ENCODE peak calls at places on chromosome 10, in six cellular contexts. D is fibroblast of the aortic adventitia; J is neural progenitor cell; V is DMS153; K is NCI-H1436; A is stimulated activated CD8-positive, alpha-beta memory T cell treated with anti-CD3 and anti-CD28 coated beads, Interleukin-2, amount 100 ng/mL, for 48 hours. G is an unnamed sample.

GRCh38 chr10:122075171-122075570 is 86.2 kb downstream of the TACC2 start:
- DNase-seq in D (no peak), J (no peak), V (no peak), K (no peak), A (no peak), G (no peak)

GRCh38 chr10:101397140-101397539 is 43.2 kb downstream of the BTRC start:
- DNase-seq in D (peak; percentile 80), J (peak; percentile 77), V (no peak), K (peak; percentile 32), A (no peak), G (no peak)

GRCh38 chr10:49803988-49804387 is 41.9 kb upstream of the OGDHL start:
- DNase-seq in D (no peak), J (no peak), V (no peak), K (no peak), A (no peak), G (no peak)

GRCh38 chr10:86685893-86686632 is 17.8 kb downstream of the LDB3 start:
- DNase-seq in D (no peak), J (no peak), V (no peak), K (no peak), A (no peak), G (no peak)

GRCh38 chr10:17181751-17182150 is 19.7 kb downstream of the TRDMT1 start:
- DNase-seq in D (no peak), J (no peak), V (peak; percentile 56), K (no peak), A (no peak), G (no peak)

GRCh38 chr10:69089638-69090599 is 2.0 kb downstream of the SRGN start:
- DNase-seq in D (peak; percentile 45), J (no peak), V (no peak), K (no peak), A (peak; percentile 53), G (no peak)

GRCh38 chr10:102781089-102781920 is 37.6 kb downstream of the WBP1L start:
- DNase-seq in D (peak; percentile 55), J (peak; percentile 38), V (no peak), K (no peak), A (no peak), G (no peak)

GRCh38 chr10:98470850-98471249 is 24.1 kb upstream of the HPS1 start:
- DNase-seq in D (no peak), J (no peak), V (no peak), K (no peak), A (no peak), G (no peak)

GRCh38 chr10:3911713-3912442 is 126.9 kb upstream of the KLF6 start:
- DNase-seq in D (peak; percentile 49), J (no peak), V (no peak), K (no peak), A (no peak), G (no peak)

GRCh38 chr10:93752761-93753160 is 5.0 kb upstream of the LGI1 start:
- DNase-seq in D (peak; percentile 58), J (peak; percentile 38), V (peak; percentile 21), K (no peak), A (no peak), G (no peak)

GRCh38 chr10:59905066-59905734 is 1.2 kb downstream of the CCDC6 start:
- DNase-seq in D (peak; percentile 27), J (peak; percentile 68), V (no peak), K (no peak), A (no peak), G (no peak)

GRCh38 chr10:104036518-104037260 is 49.0 kb downstream of the COL17A1 start:
- DNase-seq in D (no peak), J (no peak), V (no peak), K (no peak), A (no peak), G (no peak)

GRCh38 chr10:88110355-88110754 is 246.9 kb downstream of the PTEN start:
- DNase-seq in D (peak; percentile 35), J (no peak), V (no peak), K (no peak), A (no peak), G (no peak)

GRCh38 chr10:11609052-11609451 is 2.4 kb downstream of the USP6NL start:
- DNase-seq in D (no peak), J (no peak), V (no peak), K (no peak), A (no peak), G (no peak)

GRCh38 chr10:105834261-105835059 is 1193.4 kb downstream of the SORCS3 start:
- DNase-seq in D (no peak), J (no peak), V (no peak), K (no peak), A (no peak), G (no peak)

GRCh38 chr10:78212134-78212785 is 178.6 kb downstream of the RPS24 start:
- DNase-seq in D (peak; percentile 47), J (no peak), V (peak; percentile 60), K (no peak), A (no peak), G (peak; percentile 33)

GRCh38 chr10:98638920-98639319 is 192.2 kb upstream of the HPS1 start:
- DNase-seq in D (no peak), J (no peak), V (no peak), K (no peak), A (no peak), G (no peak)

GRCh38 chr10:565676-566075 is 123.8 kb downstream of the DIP2C start:
- DNase-seq in D (no peak), J (no peak), V (no peak), K (no peak), A (no peak), G (no peak)

GRCh38 chr10:53463539-53463938 is 691.0 kb upstream of the MBL2 start:
- DNase-seq in D (no peak), J (peak; percentile 15), V (no peak), K (no peak), A (no peak), G (no peak)

GRCh38 chr10:23886355-23886754 is 322.6 kb upstream of the KIAA1217 start:
- DNase-seq in D (no peak), J (peak; percentile 50), V (no peak), K (no peak), A (no peak), G (no peak)

G was measured in NCI-H1092.